ENCODE peak calls at places on chromosome 12, in six cellular contexts. G is thyroid gland, C is tibial nerve, K is transverse colon, T is suprapubic skin, M is ovary. A is an unnamed sample.

GRCh38 chr12:64669270-64669842 is 59.1 kb downstream of the RASSF3 start:
- DNase-seq in C (no peak), G (peak; percentile 17), K (peak; percentile 61), T (no peak), M (peak; percentile 69), A (no peak)

GRCh38 chr12:96371138-96371786 is 29.0 kb downstream of the CDK17 start:
- DNase-seq in C (no peak), K (no peak), T (no peak), M (no peak), G (no peak), A (no peak)

GRCh38 chr12:82461851-82462250 is 103.5 kb downstream of the METTL25 start:
- DNase-seq in M (no peak), G (no peak), T (no peak), K (no peak), C (no peak), A (no peak)

GRCh38 chr12:31897791-31898503 is 61.3 kb upstream of the RESF1 start:
- DNase-seq in K (peak; percentile 22), G (peak; percentile 9), T (no peak), C (no peak), M (no peak), A (peak; percentile 16)

GRCh38 chr12:96235497-96235826 is 41.3 kb downstream of the ELK3 start:
- DNase-seq in C (no peak), T (no peak), G (no peak), K (no peak), M (no peak), A (no peak)

GRCh38 chr12:69570000-69570516 is 15.2 kb upstream of the CCT2 start:
- DNase-seq in C (no peak), M (no peak), T (no peak), K (no peak), G (no peak), A (no peak)

GRCh38 chr12:32437095-32437515 is 37.7 kb downstream of the FGD4 start:
- DNase-seq in M (no peak), G (no peak), C (no peak), K (no peak), T (no peak), A (no peak)

GRCh38 chr12:71780207-71780822 is 25.7 kb downstream of the RAB21 start:
- DNase-seq in K (peak; percentile 47), G (peak; percentile 25), T (no peak), M (peak; percentile 40), C (no peak), A (peak; percentile 31)

GRCh38 chr12:122665759-122666158 is 37.4 kb downstream of the HCAR2 start:
- DNase-seq in M (no peak), K (no peak), C (no peak), T (no peak), G (no peak), A (no peak)

GRCh38 chr12:77120695-77121094 is 55.3 kb upstream of the E2F7 start:
- DNase-seq in C (no peak), K (no peak), M (no peak), G (no peak), T (no peak), A (no peak)

GRCh38 chr12:29081101-29081500 is 68.0 kb upstream of the FAR2 start:
- DNase-seq in G (no peak), C (no peak), T (no peak), M (no peak), K (no peak), A (no peak)

GRCh38 chr12:26185532-26186320 is 9.6 kb upstream of the SSPN start:
- DNase-seq in T (no peak), K (no peak), G (no peak), M (no peak), C (no peak), A (no peak)

GRCh38 chr12:49451468-49452259 is 84.4 kb downstream of the SPATS2 start:
- DNase-seq in T (no peak), G (no peak), C (no peak), K (no peak), M (no peak), A (no peak)

DNA sequence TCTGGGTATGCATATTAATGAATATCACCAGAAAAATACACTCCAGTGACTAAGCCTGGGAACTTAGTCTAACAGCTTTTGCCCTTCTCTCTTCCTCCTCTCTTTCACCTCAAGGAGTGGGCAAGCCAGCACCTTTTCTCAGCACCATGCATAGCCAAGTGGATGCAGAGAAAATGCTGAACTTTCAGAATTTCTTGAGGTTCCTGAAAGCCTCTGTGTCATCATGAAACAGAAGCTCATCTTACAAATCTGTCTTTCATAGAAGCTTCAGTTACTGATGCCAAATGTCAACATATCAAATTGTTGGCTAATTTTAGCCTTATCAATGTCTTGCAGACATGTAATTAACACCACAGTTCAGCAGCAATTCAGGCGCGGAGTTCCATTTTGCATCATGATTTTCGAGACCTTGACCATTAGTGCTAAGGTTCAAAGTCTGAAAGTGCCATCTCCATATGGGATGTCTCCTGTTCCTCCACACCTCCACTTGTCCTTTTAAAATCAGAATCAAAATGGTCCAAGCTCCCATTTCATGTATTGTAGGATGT is 51.1 kb upstream of the RPH3A start:
- DNase-seq in M (no peak), G (no peak), T (no peak), C (no peak), K (no peak), A (no peak)
- H3K27me3 ChIP-seq in M (no peaks in the 10 kb centered on the region), G (no peaks in the 10 kb centered on the region), T (peaks cover 10% of the 10 kb centered on the region), C (no peaks in the 10 kb centered on the region), K (peaks cover 7% of the 10 kb centered on the region), A (no peaks in the 10 kb centered on the region)

GRCh38 chr12:127175361-127175760 is 1091.6 kb upstream of the TMEM132C start:
- DNase-seq in T (no peak), M (no peak), K (no peak), G (no peak), C (no peak), A (no peak)
- TF ChIP-seq POLR2A in T (no peak), M (no peak), K (no peak), G (no peak), C (no peak), A (no peak)

DNA sequence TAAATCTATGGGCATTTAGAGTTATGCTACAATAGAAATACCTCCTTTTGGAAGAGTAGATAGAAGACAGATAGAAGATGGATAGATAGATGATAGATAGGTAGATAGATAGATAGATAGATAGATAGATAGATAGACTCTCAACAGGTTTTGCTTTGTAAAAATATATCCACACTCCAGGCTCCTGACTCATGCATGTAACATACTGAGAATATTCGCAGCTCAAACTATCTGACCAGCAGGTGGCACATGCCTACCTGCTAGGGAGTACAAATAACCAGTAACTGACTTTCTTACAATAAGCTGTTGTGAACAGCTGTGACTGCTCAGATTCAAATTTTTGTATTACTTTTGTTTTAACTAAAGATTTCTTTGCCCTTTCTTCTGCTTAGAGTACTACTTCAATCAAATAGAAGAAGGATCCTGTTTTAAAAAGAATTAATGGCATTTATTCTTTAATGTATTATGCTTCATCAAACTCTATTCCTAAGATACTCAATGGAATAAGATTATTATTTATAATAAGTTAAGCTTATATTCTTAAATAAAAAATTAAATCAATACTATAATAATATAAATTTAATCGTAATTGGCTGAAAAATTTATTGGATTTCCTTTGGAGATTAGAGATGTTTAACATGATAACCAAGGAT is 15.8 kb upstream of the CPNE8 start:
- DNase-seq in T (no peak), G (peak; percentile 59), K (peak; percentile 56), M (no peak), C (peak; percentile 18), A (no peak)
- TF ChIP-seq CTCF in T (no peak), G (peak; percentile 66), K (peak; percentile 46), M (no peak), C (peak; percentile 20), A (no peak)

DNA sequence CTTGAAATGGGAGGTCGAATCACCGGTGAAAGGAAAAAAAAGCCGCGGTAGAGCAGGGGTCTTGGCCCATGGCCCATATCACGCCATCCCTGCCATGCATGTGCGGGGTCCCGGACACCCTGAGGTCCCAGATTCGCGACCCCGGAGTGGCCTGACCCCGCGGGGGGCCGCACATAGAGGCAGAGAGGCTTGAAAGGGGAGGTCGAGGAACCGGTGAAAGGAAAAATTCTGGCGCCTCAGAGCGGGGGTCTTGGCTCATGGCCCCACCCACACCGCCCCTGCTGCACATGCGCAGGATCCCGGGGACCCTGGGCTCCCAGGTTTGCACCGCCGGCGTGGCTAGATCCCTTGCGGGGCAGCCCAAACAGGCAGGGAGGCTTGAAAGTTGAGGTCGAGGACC is 319.8 kb downstream of the ALG10 start:
- DNase-seq in T (no peak), C (no peak), G (no peak), K (no peak), M (no peak), A (no peak)
- H3K27me3 ChIP-seq in T (no peaks in the 10 kb centered on the region), C (no peaks in the 10 kb centered on the region), G (no peaks in the 10 kb centered on the region), K (no peaks in the 10 kb centered on the region), M (no peaks in the 10 kb centered on the region), A (no peaks in the 10 kb centered on the region)

A was measured in uterus.